ENCODE peak calls at places on chromosome 17, in four cellular contexts. X is psoas muscle, P is PC-9, E is gastrocnemius medialis. F is an unnamed sample.

GRCh38 chr17:83148317-83149044 is 69.1 kb downstream of the METRNL start:
- DNase-seq in X (no peak), P (no peak), E (no peak), F (no peak)

GRCh38 chr17:49028271-49028670 is 31.1 kb downstream of the IGF2BP1 start:
- DNase-seq in X (no peak), P (no peak), E (no peak), F (no peak)

GRCh38 chr17:40018211-40019121 is 3.2 kb downstream of the CSF3 start:
- DNase-seq in X (peak; percentile 85), P (no peak), E (peak; percentile 90), F (no peak)

GRCh38 chr17:82858376-82859126 is 18.7 kb upstream of the ZNF750 start:
- DNase-seq in X (no peak), P (peak; percentile 81), E (no peak), F (no peak)

GRCh38 chr17:65355246-65355645 is 206.2 kb downstream of the AXIN2 start:
- DNase-seq in X (no peak), P (no peak), E (no peak), F (no peak)

GRCh38 chr17:9253308-9253707 is 232.0 kb downstream of the NTN1 start:
- DNase-seq in X (no peak), P (no peak), E (no peak), F (no peak)

GRCh38 chr17:74935048-74935447 is 650 bp upstream of the OTOP3 start:
- DNase-seq in X (no peak), P (no peak), E (no peak), F (no peak)

GRCh38 chr17:77131919-77132318 is 8.8 kb upstream of the SEC14L1 start:
- DNase-seq in X (no peak), P (no peak), E (peak; percentile 31), F (no peak)

GRCh38 chr17:29933379-29933778 is 3.4 kb upstream of the SSH2 start:
- DNase-seq in X (no peak), P (no peak), E (no peak), F (no peak)

GRCh38 chr17:48153711-48154642 is 46.4 kb downstream of the SNX11 start:
- DNase-seq in X (no peak), P (peak; percentile 27), E (no peak), F (no peak)

GRCh38 chr17:42485680-42486079 is 27.0 kb downstream of the ATP6V0A1 start:
- DNase-seq in X (no peak), P (no peak), E (no peak), F (no peak)

GRCh38 chr17:8965394-8966168 is at the start of gene PIK3R5:
- DNase-seq in X (peak; percentile 48), P (no peak), E (peak; percentile 18), F (peak; percentile 72)

GRCh38 chr17:66963521-66964082 is 905 bp upstream of the CACNG4 start:
- DNase-seq in X (no peak), P (no peak), E (no peak), F (no peak)

GRCh38 chr17:73924083-73924482 is 279.4 kb upstream of the RPL38 start:
- DNase-seq in X (no peak), P (no peak), E (no peak), F (no peak)

GRCh38 chr17:48997103-48997826 is at the start of gene IGF2BP1:
- DNase-seq in X (no peak), P (peak; percentile 34), E (no peak), F (no peak)

GRCh38 chr17:37787055-37787720 is 42.3 kb upstream of the HNF1B start:
- DNase-seq in X (no peak), P (no peak), E (no peak), F (no peak)

GRCh38 chr17:65039349-65039988 is 17.1 kb downstream of the GNA13 start:
- DNase-seq in X (no peak), P (peak; percentile 35), E (no peak), F (no peak)

GRCh38 chr17:56274491-56274890 is 121.2 kb downstream of the ANKFN1 start:
- DNase-seq in X (no peak), P (no peak), E (no peak), F (no peak)

GRCh38 chr17:80790021-80790765 is 201.4 kb upstream of the CHMP6 start:
- DNase-seq in X (no peak), P (no peak), E (no peak), F (no peak)

GRCh38 chr17:41178843-41179616 is 1.0 kb upstream of the KRTAP4-2 start:
- DNase-seq in X (no peak), P (no peak), E (no peak), F (no peak)

GRCh38 chr17:2400877-2401425 is at the start of gene MNT:
- DNase-seq in X (peak; percentile 96), P (peak; percentile 96), E (peak; percentile 95), F (peak; percentile 95)

GRCh38 chr17:59406278-59406677 is 74.8 kb downstream of the YPEL2 start:
- DNase-seq in X (no peak), P (no peak), E (no peak), F (no peak)

GRCh38 chr17:50806141-50806643 is 29.2 kb upstream of the WFIKKN2 start:
- DNase-seq in X (no peak), P (no peak), E (no peak), F (no peak)
- TF ChIP-seq CTCF in X (no peak), P (no peak), E (no peak), F (no peak)

GRCh38 chr17:78608804-78609186 is 31.6 kb upstream of the DNAH17 start:
- DNase-seq in X (no peak), P (no peak), E (no peak), F (no peak)
- H3K36me3 ChIP-seq in X (no peaks in the 10 kb centered on the region), P (no peaks in the 10 kb centered on the region), E (no peaks in the 10 kb centered on the region), F (no peaks in the 10 kb centered on the region)

GRCh38 chr17:17847102-17847501 is 10.3 kb upstream of the SREBF1 start:
- DNase-seq in X (no peak), P (no peak), E (no peak), F (no peak)

GRCh38 chr17:17844500-17844899 is 7.7 kb upstream of the SREBF1 start:
- DNase-seq in X (no peak), P (no peak), E (no peak), F (no peak)

GRCh38 chr17:17845046-17845775 is 8.4 kb upstream of the SREBF1 start:
- DNase-seq in X (no peak), P (no peak), E (no peak), F (no peak)

GRCh38 chr17:17846645-17847044 is 9.9 kb upstream of the SREBF1 start:
- DNase-seq in X (no peak), P (no peak), E (no peak), F (no peak)

DNA sequence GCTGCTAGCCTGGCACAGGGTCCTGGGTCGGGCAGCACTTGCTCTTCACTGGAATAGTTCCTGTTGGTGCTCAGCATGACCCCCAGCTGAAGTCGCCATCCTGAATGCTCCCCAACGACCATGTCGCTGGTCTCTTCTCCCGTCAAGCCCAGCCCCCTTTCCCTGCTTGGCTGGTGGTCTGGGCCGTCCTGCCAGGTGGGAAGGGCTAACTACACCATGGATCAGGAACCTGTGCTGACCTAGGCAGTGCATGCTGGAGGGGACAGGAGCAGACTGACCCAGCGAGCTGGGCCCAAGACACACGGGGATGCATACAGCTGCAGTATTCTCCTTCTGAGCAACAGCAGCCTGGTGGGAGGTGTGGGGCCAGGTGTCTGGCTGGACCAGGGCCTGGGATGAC is 9.2 kb upstream of the SREBF1 start:
- DNase-seq in X (no peak), P (no peak), E (no peak), F (no peak)
- TF ChIP-seq CTCF in X (no peak), P (no peak), E (no peak), F (no peak)

GRCh38 chr17:7252176-7253043 is at the start of gene ELP5:
- DNase-seq in X (peak; percentile 96), P (peak; percentile 95), E (peak; percentile 92), F (peak; percentile 94)

GRCh38 chr17:7251330-7252175 is at the start of gene CTDNEP1:
- DNase-seq in X (peak; percentile 97), P (peak; percentile 99), E (peak; percentile 99), F (peak; percentile 98)

GRCh38 chr17:7253082-7253481 is 1.1 kb downstream of the ELP5 start:
- DNase-seq in X (no peak), P (no peak), E (no peak), F (no peak)

GRCh38 chr17:7256766-7257456 is 4.9 kb downstream of the ELP5 start:
- DNase-seq in X (no peak), P (no peak), E (no peak), F (no peak)

GRCh38 chr17:7254511-7254910 is 2.5 kb downstream of the ELP5 start:
- DNase-seq in X (no peak), P (no peak), E (no peak), F (no peak)
- H3K36me3 ChIP-seq in X (peaks cover 65% of the 10 kb centered on the region), P (peaks cover 30% of the 10 kb centered on the region), E (no peaks in the 10 kb centered on the region), F (peaks cover 54% of the 10 kb centered on the region)

DNA sequence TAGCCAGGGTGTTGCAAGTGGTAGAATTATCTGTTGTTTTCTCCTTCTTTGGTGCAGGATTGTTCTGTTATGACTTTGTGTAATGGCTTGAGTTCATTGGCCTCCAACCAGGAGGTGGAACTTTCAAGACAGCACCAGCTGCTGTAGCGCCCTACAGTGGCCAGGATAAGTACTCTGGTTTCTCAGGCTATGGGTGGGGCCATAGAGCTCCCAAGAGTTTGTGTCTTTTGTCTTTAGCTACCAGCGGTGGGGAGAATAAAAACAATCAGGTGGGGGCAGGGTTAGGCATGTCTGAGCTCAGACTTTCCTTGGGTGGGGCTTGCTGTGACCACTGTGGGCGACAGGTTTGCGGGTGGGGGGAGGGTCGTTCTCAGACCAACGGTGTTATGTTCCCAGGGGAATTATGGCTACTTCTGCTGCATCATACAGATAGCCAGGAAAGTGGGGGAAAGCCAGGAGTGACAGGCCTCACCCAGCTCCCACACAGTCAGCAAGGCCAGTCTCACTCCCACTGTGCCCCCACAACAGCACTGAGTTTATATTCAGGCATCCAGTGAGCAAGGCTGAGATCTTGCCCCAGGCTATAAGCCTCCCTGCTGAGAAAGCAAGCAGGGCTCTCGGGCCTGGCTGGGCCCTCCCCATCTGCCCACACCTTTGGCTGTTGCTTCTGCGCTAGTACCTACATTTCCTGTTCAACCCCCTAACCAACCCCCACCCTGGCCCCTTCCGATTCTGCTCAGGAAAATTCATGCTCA is 15.4 kb downstream of the ABCA10 start:
- DNase-seq in X (no peak), P (peak; percentile 28), E (no peak), F (no peak)
- TF ChIP-seq CTCF in X (no peak), P (no peak), E (no peak), F (no peak)

GRCh38 chr17:4720787-4721186 is 10.4 kb downstream of the ARRB2 start:
- DNase-seq in X (no peak), P (no peak), E (no peak), F (no peak)
- H3K36me3 ChIP-seq in X (peaks cover 10% of the 10 kb centered on the region), P (no peaks in the 10 kb centered on the region), E (no peaks in the 10 kb centered on the region), F (peaks cover 15% of the 10 kb centered on the region)

DNA sequence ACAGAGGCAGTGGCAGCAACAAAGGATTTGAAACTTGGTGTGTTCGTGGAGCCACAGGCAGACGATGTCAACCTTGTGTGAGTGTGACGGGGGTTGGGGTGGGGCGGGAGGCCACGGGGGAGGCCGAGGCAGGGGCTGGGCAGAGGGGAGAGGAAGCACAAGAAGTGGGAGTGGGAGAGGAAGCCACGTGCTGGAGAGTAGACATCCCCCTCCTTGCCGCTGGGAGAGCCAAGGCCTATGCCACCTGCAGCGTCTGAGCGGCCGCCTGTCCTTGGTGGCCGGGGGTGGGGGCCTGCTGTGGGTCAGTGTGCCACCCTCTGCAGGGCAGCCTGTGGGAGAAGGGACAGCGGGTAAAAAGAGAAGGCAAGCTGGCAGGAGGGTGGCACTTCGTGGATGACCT is 25.5 kb downstream of the STH start:
- DNase-seq in X (no peak), P (no peak), E (no peak), F (no peak)
- TF ChIP-seq CTCF in X (no peak), P (no peak), E (no peak), F (no peak)

GRCh38 chr17:28380572-28380907 is 9.0 kb downstream of the SARM1 start:
- DNase-seq in X (no peak), P (no peak), E (no peak), F (no peak)
- H3K36me3 ChIP-seq in X (no peaks in the 10 kb centered on the region), P (no peaks in the 10 kb centered on the region), E (no peaks in the 10 kb centered on the region), F (peaks cover 9% of the 10 kb centered on the region)

F was measured in tibial artery.